ENCODE peak calls at places on chromosome 9, in four cellular contexts. M, Q, H and L are unnamed samples.
A peak's percentile ranks its signal among the peaks of the same experiment; 100 is the strongest.

GRCh38 chr9:93670208-93671029 is 94.0 kb downstream of the PHF2 start:
- DNase-seq in M (peak; percentile 3), H (no peak), Q (no peak), L (no peak)

GRCh38 chr9:131018621-131019020 is 9.6 kb downstream of the LAMC3 start:
- DNase-seq in M (no peak), H (no peak), Q (no peak), L (no peak)

GRCh38 chr9:112048924-112049785 is 125.9 kb downstream of the SUSD1 start:
- DNase-seq in Q (no peak), M (no peak), H (no peak), L (no peak)

GRCh38 chr9:6545017-6545691 is 100.4 kb downstream of the GLDC start:
- DNase-seq in H (no peak), Q (no peak), M (no peak), L (no peak)

GRCh38 chr9:105856020-105856419 is 161.7 kb downstream of the TMEM38B start:
- DNase-seq in M (no peak), H (no peak), Q (no peak), L (no peak)

GRCh38 chr9:84174486-84174885 is 166.1 kb downstream of the SLC28A3 start:
- DNase-seq in H (no peak), Q (no peak), M (no peak), L (no peak)

GRCh38 chr9:113687680-113688371 is 188.3 kb upstream of the ZNF618 start:
- DNase-seq in H (no peak), Q (no peak), M (no peak), L (no peak)

GRCh38 chr9:133238851-133239532 is 29.9 kb upstream of the OBP2B start:
- DNase-seq in Q (no peak), M (peak; percentile 64), H (peak; percentile 70), L (peak; percentile 89)

GRCh38 chr9:130345009-130345992 is 79.7 kb downstream of the HMCN2 start:
- DNase-seq in H (no peak), Q (no peak), M (no peak), L (no peak)

GRCh38 chr9:107119294-107119693 is 163.8 kb upstream of the RAD23B start:
- DNase-seq in H (no peak), Q (no peak), M (no peak), L (no peak)

GRCh38 chr9:113770396-113770795 is 105.7 kb upstream of the ZNF618 start:
- DNase-seq in H (no peak), M (no peak), Q (no peak), L (no peak)

GRCh38 chr9:6552738-6553121 is 92.8 kb downstream of the GLDC start:
- DNase-seq in H (no peak), M (no peak), Q (no peak), L (no peak)

GRCh38 chr9:130860458-130861316 is 25.6 kb downstream of the ABL1 start:
- DNase-seq in H (peak; percentile 79), Q (no peak), M (peak; percentile 85), L (peak; percentile 88)

GRCh38 chr9:21919377-21920362 is 74.5 kb downstream of the CDKN2A start:
- DNase-seq in Q (peak; percentile 37), H (no peak), M (no peak), L (no peak)

GRCh38 chr9:21653091-21653490 is 149.3 kb upstream of the MTAP start:
- DNase-seq in Q (no peak), H (no peak), M (no peak), L (no peak)

GRCh38 chr9:79408617-79409016 is 163.1 kb upstream of the TLE4 start:
- DNase-seq in Q (no peak), M (no peak), H (no peak), L (no peak)

GRCh38 chr9:97772145-97772544 is 75.0 kb upstream of the XPA start:
- DNase-seq in Q (no peak), M (no peak), H (no peak), L (no peak)

GRCh38 chr9:130110596-130111021 is 56.9 kb downstream of the GPR107 start:
- DNase-seq in M (no peak), H (no peak), Q (no peak), L (peak; percentile 18)

GRCh38 chr9:91178281-91179236 is 183.2 kb downstream of the AUH start:
- DNase-seq in M (no peak), H (no peak), Q (no peak), L (no peak)

GRCh38 chr9:93513606-93514005 is 60.2 kb upstream of the FAM120AOS start:
- DNase-seq in M (no peak), Q (no peak), H (no peak), L (no peak)

GRCh38 chr9:37943329-37944265 is 39.7 kb upstream of the SLC25A51 start:
- DNase-seq in Q (no peak), M (peak; percentile 37), H (peak; percentile 31), L (peak; percentile 53)

GRCh38 chr9:105205787-105206511 is 38.5 kb upstream of the SLC44A1 start:
- DNase-seq in H (no peak), M (peak; percentile 64), Q (no peak), L (no peak)

GRCh38 chr9:120481248-120481647 is 98.7 kb downstream of the CDK5RAP2 start:
- DNase-seq in M (no peak), Q (no peak), H (no peak), L (no peak)

GRCh38 chr9:93094294-93095204 is 1.5 kb upstream of the CARD19 start:
- DNase-seq in Q (peak; percentile 36), H (peak; percentile 58), M (peak; percentile 56), L (peak; percentile 74)

GRCh38 chr9:101418518-101419111 is 17.0 kb downstream of the ALDOB start:
- DNase-seq in M (no peak), H (no peak), Q (no peak), L (no peak)

GRCh38 chr9:94110821-94111252 is 26.6 kb downstream of the PTPDC1 start:
- DNase-seq in H (no peak), Q (no peak), M (no peak), L (no peak)

GRCh38 chr9:89723696-89724095 is 118.9 kb downstream of the GADD45G start:
- DNase-seq in Q (no peak), M (no peak), H (no peak), L (no peak)

GRCh38 chr9:16512281-16512680 is 358.2 kb downstream of the BNC2 start:
- DNase-seq in M (no peak), Q (no peak), H (no peak), L (no peak)

GRCh38 chr9:138010274-138010800 is 132.8 kb downstream of the CACNA1B start:
- DNase-seq in M (no peak), H (no peak), Q (no peak), L (no peak)

GRCh38 chr9:23771746-23772145 is 54.3 kb downstream of the ELAVL2 start:
- DNase-seq in M (no peak), Q (no peak), H (no peak), L (no peak)

GRCh38 chr9:18618862-18619261 is 144.9 kb downstream of the ADAMTSL1 start:
- DNase-seq in H (no peak), M (no peak), Q (no peak), L (no peak)

GRCh38 chr9:89464991-89465390 is 32.9 kb downstream of the SEMA4D start:
- DNase-seq in Q (no peak), M (no peak), H (no peak), L (no peak)

GRCh38 chr9:113475992-113476391 is 12.5 kb downstream of the RGS3 start:
- DNase-seq in M (no peak), Q (no peak), H (no peak), L (no peak)

GRCh38 chr9:115109486-115109885 is 8.5 kb downstream of the TNC start:
- DNase-seq in Q (no peak), M (no peak), H (no peak), L (no peak)

GRCh38 chr9:121294866-121295661 is 27.1 kb downstream of the GSN start:
- DNase-seq in Q (no peak), H (peak; percentile 57), M (peak; percentile 58), L (no peak)

GRCh38 chr9:36934478-36935065 is 99.5 kb downstream of the PAX5 start:
- DNase-seq in M (no peak), Q (no peak), H (no peak), L (no peak)

DNA sequence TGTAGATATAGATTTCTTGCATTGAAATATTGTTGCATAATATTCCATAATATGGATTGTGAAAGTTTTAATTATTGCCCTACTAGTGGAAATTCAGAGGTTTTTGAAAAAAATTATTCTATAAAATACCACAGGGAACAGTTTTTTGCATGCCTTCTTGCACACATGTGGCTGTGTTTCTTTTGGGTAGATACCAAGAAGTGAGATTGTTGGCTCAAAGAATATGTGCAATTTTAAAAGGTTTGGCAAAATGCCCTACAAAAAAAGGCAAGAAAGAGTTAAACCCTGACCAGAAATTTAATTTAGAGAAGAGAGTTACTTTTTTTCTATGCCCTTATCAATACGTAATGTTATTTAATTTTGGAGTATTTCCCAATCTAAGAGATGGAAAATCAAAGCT is 270.8 kb upstream of the DAPK1 start:
- DNase-seq in H (no peak), M (no peak), Q (no peak), L (no peak)
- H3K4me1 ChIP-seq in H (peaks cover 2% of the 10 kb centered on the region), M (peaks cover 3% of the 10 kb centered on the region), Q (no peaks in the 10 kb centered on the region), L (peaks cover 5% of the 10 kb centered on the region)

GRCh38 chr9:13088734-13089427 is 190.6 kb downstream of the MPDZ start:
- DNase-seq in M (no peak), Q (no peak), H (no peak), L (no peak)
- H3K4me3 ChIP-seq in M (no peak overlapping the region), Q (no peak overlapping the region), H (peak overlapping the region; percentile 16), L (no peak overlapping the region)

DNA sequence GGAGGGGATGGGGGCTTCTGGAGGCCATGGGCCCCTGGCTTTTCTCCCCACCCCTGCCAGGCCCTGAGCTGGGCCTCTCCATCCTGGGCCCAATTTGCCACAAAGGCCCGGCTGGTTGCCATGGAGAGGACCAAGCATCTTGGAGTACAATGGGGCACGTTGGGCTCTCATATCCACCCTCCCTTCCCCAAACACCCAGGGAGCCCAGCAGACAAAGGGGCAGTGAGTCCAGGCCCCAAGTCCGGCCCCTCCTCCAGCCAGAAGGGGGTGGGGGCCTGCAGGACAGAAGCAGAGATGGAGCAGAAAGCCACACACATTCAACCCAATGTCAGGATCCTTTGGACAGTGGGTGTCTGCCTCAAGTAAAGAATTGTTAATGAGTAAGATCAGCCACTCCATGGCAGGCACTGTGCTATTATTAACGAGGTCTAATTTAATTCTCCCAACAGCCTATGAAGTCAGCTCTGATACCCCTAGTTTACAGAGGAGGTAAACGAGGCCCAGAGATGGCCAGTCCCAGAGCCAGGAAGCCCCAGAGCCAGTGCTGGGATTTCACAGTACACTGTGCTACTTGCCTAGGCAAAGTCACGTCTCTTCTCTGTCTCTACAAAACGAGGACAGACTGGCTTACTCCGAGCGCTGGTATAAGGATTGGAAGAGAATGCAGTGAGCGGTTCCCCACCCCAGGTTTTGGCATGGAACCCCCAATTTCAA is 2.3 kb downstream of the CRB2 start:
- DNase-seq in Q (no peak), M (no peak), H (no peak), L (no peak)
- H3K4me1 ChIP-seq in Q (peaks cover 17% of the 10 kb centered on the region), M (no peaks in the 10 kb centered on the region), H (no peaks in the 10 kb centered on the region), L (peaks cover 10% of the 10 kb centered on the region)

GRCh38 chr9:128125575-128126354 is 1.8 kb downstream of the PTGES2 start:
- DNase-seq in H (peak; percentile 3), Q (no peak), M (peak; percentile 10), L (peak; percentile 22)
- H3K4me3 ChIP-seq in H (peak overlapping the region; percentile 87), Q (peak overlapping the region; percentile 7), M (peak overlapping the region; percentile 98), L (peak overlapping the region; percentile 98)

GRCh38 chr9:136241540-136241939 is 4.1 kb downstream of the QSOX2 start:
- DNase-seq in H (no peak), M (no peak), Q (no peak), L (no peak)
- H3K4me1 ChIP-seq in H (peaks cover 10% of the 10 kb centered on the region), M (peaks cover 23% of the 10 kb centered on the region), Q (peaks cover 37% of the 10 kb centered on the region), L (peaks cover 21% of the 10 kb centered on the region)

GRCh38 chr9:126371007-126371870 is 44.6 kb downstream of the MVB12B start:
- DNase-seq in M (no peak), Q (no peak), H (no peak), L (no peak)
- H3K4me3 ChIP-seq in M (no peak overlapping the region), Q (no peak overlapping the region), H (no peak overlapping the region), L (no peak overlapping the region)